ENCODE peak calls at places on chromosomes 7 and 10, in four cellular contexts. Y is heart left ventricle, Q is BJ, C is SK-N-SH. O is an unnamed sample. For H3K36me3, the result is how much of the 10 kb centered on the place peaks cover.

GRCh38 chr10:60185426-60185825 is 204.2 kb downstream of the ANK3 start:
- DNase-seq in Y (no peak), Q (no peak), C (no peak), O (peak)

GRCh38 chr10:81081887-81082620 is 544.4 kb downstream of the SH2D4B start:
- DNase-seq in Y (no peak), Q (no peak), C (no peak), O (peak)

GRCh38 chr10:124378817-124379510 is 39.8 kb downstream of the OAT start:
- DNase-seq in Y (no peak), Q (no peak), C (peak), O (peak)

GRCh38 chr7:111029574-111030357 is 61.2 kb upstream of the LRRN3 start:
- DNase-seq in Y (no peak), Q (no peak), C (no peak), O (peak)

GRCh38 chr7:24860611-24861010 is 103.3 kb upstream of the GSDME start:
- DNase-seq in Y (no peak), Q (no peak), C (no peak), O (no peak)

GRCh38 chr7:127976056-127976455 is 55.2 kb downstream of the LRRC4 start:
- DNase-seq in Y (no peak), Q (no peak), C (no peak), O (peak)

GRCh38 chr7:151248191-151249033 is at the start of gene SMARCD3:
- DNase-seq in Y (peak), Q (no peak), C (peak), O (no peak)

GRCh38 chr7:32516551-32517082 is 21.3 kb downstream of the AVL9 start:
- DNase-seq in Y (no peak), Q (no peak), C (no peak), O (no peak)

GRCh38 chr7:112370436-112370835 is 79.8 kb upstream of the IFRD1 start:
- DNase-seq in Y (no peak), Q (no peak), C (no peak), O (peak)

GRCh38 chr10:110087682-110088081 is 79.9 kb downstream of the ADD3 start:
- DNase-seq in Y (no peak), Q (no peak), C (no peak), O (no peak)

GRCh38 chr10:132337019-132337418 is 5.0 kb downstream of the LRRC27 start:
- DNase-seq in Y (no peak), Q (no peak), C (no peak), O (peak)

GRCh38 chr7:108442039-108442568 is 14.1 kb downstream of the NRCAM start:
- DNase-seq in Y (no peak), Q (no peak), C (no peak), O (peak)

GRCh38 chr7:142788303-142789286 is 17.8 kb downstream of the PRSS2 start:
- DNase-seq in Y (no peak), Q (no peak), C (no peak), O (no peak)

GRCh38 chr10:110504111-110504735 is 6.5 kb downstream of the DUSP5 start:
- DNase-seq in Y (no peak), Q (no peak), C (no peak), O (no peak)

GRCh38 chr7:20249924-20250323 is 32.7 kb upstream of the MACC1 start:
- DNase-seq in Y (no peak), Q (no peak), C (no peak), O (no peak)

GRCh38 chr10:3239066-3239919 is 66.7 kb upstream of the PITRM1 start:
- DNase-seq in Y (peak), Q (no peak), C (peak), O (peak)

GRCh38 chr10:29064665-29065064 is 224.2 kb upstream of the LYZL1 start:
- DNase-seq in Y (no peak), Q (no peak), C (no peak), O (peak)

GRCh38 chr7:26562841-26563240 is 271.2 kb downstream of the SNX10 start:
- DNase-seq in Y (no peak), Q (no peak), C (no peak), O (no peak)

GRCh38 chr7:51280156-51280555 is 36.5 kb downstream of the COBL start:
- DNase-seq in Y (no peak), Q (no peak), C (no peak), O (no peak)

GRCh38 chr10:69748621-69749020 is 53.1 kb upstream of the COL13A1 start:
- DNase-seq in Y (no peak), Q (no peak), C (no peak), O (no peak)

GRCh38 chr10:35493196-35494118 is 111.7 kb upstream of the GJD4 start:
- DNase-seq in Y (no peak), Q (no peak), C (no peak), O (peak)

GRCh38 chr7:4069268-4070095 is 612.6 kb upstream of the FOXK1 start:
- DNase-seq in Y (no peak), Q (no peak), C (no peak), O (no peak)

GRCh38 chr7:149787428-149788299 is 14.3 kb upstream of the ZNF467 start:
- DNase-seq in Y (no peak), Q (no peak), C (peak), O (no peak)

GRCh38 chr7:70698219-70698832 is 433.6 kb upstream of the GALNT17 start:
- DNase-seq in Y (no peak), Q (no peak), C (peak), O (peak)

GRCh38 chr10:73991846-73992245 is 6.1 kb upstream of the VCL start:
- DNase-seq in Y (peak), Q (no peak), C (no peak), O (no peak)

GRCh38 chr10:70063418-70064098 is 10.9 kb downstream of the MACROH2A2 start:
- DNase-seq in Y (no peak), Q (no peak), C (no peak), O (peak)

GRCh38 chr7:44716205-44716604 is 32.4 kb upstream of the ZMIZ2 start:
- DNase-seq in Y (no peak), Q (no peak), C (no peak), O (no peak)

GRCh38 chr10:62589689-62590088 is 214.8 kb upstream of the ADO start:
- DNase-seq in Y (no peak), Q (no peak), C (no peak), O (peak)

GRCh38 chr7:82507976-82508677 is 64.5 kb upstream of the CACNA2D1 start:
- DNase-seq in Y (no peak), Q (no peak), C (no peak), O (no peak)

GRCh38 chr10:73865459-73866442 is 8.6 kb downstream of the CAMK2G start:
- DNase-seq in Y (peak), Q (no peak), C (no peak), O (no peak)

GRCh38 chr7:37431413-37431812 is 17.3 kb downstream of the ELMO1 start:
- DNase-seq in Y (no peak), Q (no peak), C (no peak), O (no peak)

GRCh38 chr10:8705415-8705814 is 650.9 kb downstream of the GATA3 start:
- DNase-seq in Y (no peak), Q (no peak), C (no peak), O (peak)

GRCh38 chr7:73611017-73611555 is 13.2 kb downstream of the MLXIPL start:
- DNase-seq in Y (no peak), Q (no peak), C (no peak), O (no peak)

GRCh38 chr10:115939101-115939815 is 333.7 kb downstream of the GFRA1 start:
- DNase-seq in Y (no peak), Q (no peak), C (no peak), O (no peak)

GRCh38 chr7:12917801-12918200 is 230.4 kb downstream of the ARL4A start:
- DNase-seq in Y (no peak), Q (no peak), C (no peak), O (no peak)

GRCh38 chr7:116524609-116525297 is at the start of gene CAV1:
- DNase-seq in Y (peak), Q (peak), C (peak), O (peak)

GRCh38 chr7:147937428-147937827 is 653.1 kb upstream of the C7orf33 start:
- DNase-seq in Y (no peak), Q (no peak), C (no peak), O (peak)

GRCh38 chr10:130764651-130765050 is 546.9 kb downstream of the TCERG1L start:
- DNase-seq in Y (no peak), Q (no peak), C (no peak), O (no peak)
- H3K36me3 ChIP-seq in Y (under half), Q (under half), C (under half), O (under half)

GRCh38 chr7:36409180-36409579 is 19.5 kb downstream of the ANLN start:
- DNase-seq in Y (no peak), Q (no peak), C (no peak), O (no peak)
- H3K36me3 ChIP-seq in Y (under half), Q (under half), C (half or more), O (under half)

GRCh38 chr10:31521432-31521831 is 202.4 kb downstream of the ZEB1 start:
- DNase-seq in Y (no peak), Q (no peak), C (no peak), O (no peak)
- H3K36me3 ChIP-seq in Y (half or more), Q (under half), C (under half), O (under half)

GRCh38 chr7:853366-854117 is 21.3 kb downstream of the SUN1 start:
- DNase-seq in Y (peak), Q (no peak), C (no peak), O (no peak)
- H3K36me3 ChIP-seq in Y (half or more), Q (under half), C (half or more), O (under half)

GRCh38 chr10:102222798-102223197 is 3.3 kb upstream of the ELOVL3 start:
- DNase-seq in Y (no peak), Q (no peak), C (no peak), O (no peak)
- H3K36me3 ChIP-seq in Y (under half), Q (under half), C (under half), O (under half)

GRCh38 chr7:140350056-140350455 is 48.3 kb downstream of the SLC37A3 start:
- DNase-seq in Y (no peak), Q (no peak), C (no peak), O (no peak)
- H3K36me3 ChIP-seq in Y (half or more), Q (under half), C (under half), O (under half)

DNA sequence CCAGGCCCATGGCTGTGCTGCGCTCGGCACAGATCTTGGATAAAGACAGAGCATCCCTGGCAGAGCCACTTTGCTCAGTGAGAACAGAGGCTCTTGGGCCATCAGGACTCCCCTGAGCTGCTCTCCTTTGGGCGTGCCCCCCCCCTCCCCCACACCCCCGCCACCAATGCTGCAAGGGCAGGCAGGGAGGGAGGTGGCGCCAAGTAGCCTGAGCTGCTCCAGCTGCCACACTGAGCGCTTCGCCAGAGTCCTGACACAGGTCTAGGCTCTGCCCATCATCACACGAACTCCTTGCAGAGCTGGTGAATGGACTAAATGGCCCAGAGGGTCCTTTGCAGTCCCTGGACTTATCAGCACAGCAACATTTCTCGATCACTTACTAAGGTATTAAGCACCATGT is 12.5 kb downstream of the AKR1B1 start:
- DNase-seq in Y (no peak), Q (no peak), C (no peak), O (no peak)
- H3K36me3 ChIP-seq in Y (half or more), Q (under half), C (half or more), O (under half)

GRCh38 chr7:15397921-15398560 is 163.8 kb downstream of the AGMO start:
- DNase-seq in Y (no peak), Q (no peak), C (no peak), O (no peak)
- H3K36me3 ChIP-seq in Y (under half), Q (under half), C (under half), O (under half)

GRCh38 chr10:97718178-97718577 is 4.6 kb downstream of the MARVELD1 start:
- DNase-seq in Y (no peak), Q (no peak), C (no peak), O (no peak)

GRCh38 chr10:97718659-97719142 is 5.2 kb downstream of the MARVELD1 start:
- DNase-seq in Y (no peak), Q (no peak), C (peak), O (peak)

GRCh38 chr10:97717627-97718026 is 4.1 kb downstream of the MARVELD1 start:
- DNase-seq in Y (no peak), Q (no peak), C (no peak), O (no peak)

GRCh38 chr10:97721871-97722780 is 8.6 kb downstream of the MARVELD1 start:
- DNase-seq in Y (no peak), Q (no peak), C (no peak), O (no peak)

GRCh38 chr10:97719602-97720001 is 6.1 kb downstream of the MARVELD1 start:
- DNase-seq in Y (no peak), Q (no peak), C (no peak), O (no peak)
- H3K36me3 ChIP-seq in Y (under half), Q (under half), C (under half), O (under half)

O was measured in bronchial epithelial cell.